ENCODE peak calls at places on chromosomes 3 and 15, in nine cellular contexts. One of them, this sample, is unnamed.

GRCh38 chr3:33372218-33373081 is 67.8 kb downstream of the UBP1 start:
- DNase-seq in A549: peak
- DNase-seq in body of pancreas: peak
- DNase-seq in GM13977: peak
- DNase-seq in T-helper 17 cell: peak
- DNase-seq in DMS79 treated with DMSO at 0.1 percent for 48 hours: no peak
- DNase-seq in keratinocyte: no peak
- DNase-seq in T-helper 9 cell: peak
- DNase-seq in activated CD4-positive, CD25-positive, alpha-beta regulatory T cell treated with anti-CD3 and anti-CD28 coated beads, Interleukin-2, amount 50 U/mL, for 72 hours: peak
- DNase-seq in this sample: peak

GRCh38 chr3:179330438-179330837 is 7.6 kb downstream of the ZNF639 start:
- DNase-seq in activated CD4-positive, CD25-positive, alpha-beta regulatory T cell treated with anti-CD3 and anti-CD28 coated beads, Interleukin-2, amount 50 U/mL, for 72 hours: no peak
- DNase-seq in DMS79 treated with DMSO at 0.1 percent for 48 hours: no peak
- DNase-seq in T-helper 9 cell: no peak
- DNase-seq in GM13977: no peak
- DNase-seq in A549: no peak
- DNase-seq in body of pancreas: no peak
- DNase-seq in keratinocyte: no peak
- DNase-seq in T-helper 17 cell: no peak
- DNase-seq in this sample: no peak

GRCh38 chr3:51966016-51966415 is 1.2 kb downstream of the PCBP4 start:
- DNase-seq in keratinocyte: no peak
- DNase-seq in GM13977: no peak
- DNase-seq in T-helper 9 cell: no peak
- DNase-seq in body of pancreas: no peak
- DNase-seq in T-helper 17 cell: no peak
- DNase-seq in DMS79 treated with DMSO at 0.1 percent for 48 hours: no peak
- DNase-seq in activated CD4-positive, CD25-positive, alpha-beta regulatory T cell treated with anti-CD3 and anti-CD28 coated beads, Interleukin-2, amount 50 U/mL, for 72 hours: no peak
- DNase-seq in A549: no peak
- DNase-seq in this sample: peak

GRCh38 chr15:62850318-62850717 is 192.2 kb upstream of the TPM1 start:
- DNase-seq in T-helper 17 cell: no peak
- DNase-seq in GM13977: no peak
- DNase-seq in T-helper 9 cell: no peak
- DNase-seq in body of pancreas: peak
- DNase-seq in activated CD4-positive, CD25-positive, alpha-beta regulatory T cell treated with anti-CD3 and anti-CD28 coated beads, Interleukin-2, amount 50 U/mL, for 72 hours: no peak
- DNase-seq in DMS79 treated with DMSO at 0.1 percent for 48 hours: no peak
- DNase-seq in keratinocyte: no peak
- DNase-seq in A549: no peak
- DNase-seq in this sample: no peak

GRCh38 chr15:71971905-71972304 is 146.0 kb downstream of the MYO9A start:
- DNase-seq in body of pancreas: no peak
- DNase-seq in T-helper 17 cell: no peak
- DNase-seq in T-helper 9 cell: no peak
- DNase-seq in activated CD4-positive, CD25-positive, alpha-beta regulatory T cell treated with anti-CD3 and anti-CD28 coated beads, Interleukin-2, amount 50 U/mL, for 72 hours: no peak
- DNase-seq in A549: no peak
- DNase-seq in DMS79 treated with DMSO at 0.1 percent for 48 hours: no peak
- DNase-seq in keratinocyte: no peak
- DNase-seq in GM13977: no peak
- DNase-seq in this sample: no peak

GRCh38 chr3:138881233-138881632 is 46.5 kb upstream of the PIK3CB start:
- DNase-seq in T-helper 17 cell: no peak
- DNase-seq in body of pancreas: no peak
- DNase-seq in GM13977: no peak
- DNase-seq in T-helper 9 cell: no peak
- DNase-seq in A549: no peak
- DNase-seq in activated CD4-positive, CD25-positive, alpha-beta regulatory T cell treated with anti-CD3 and anti-CD28 coated beads, Interleukin-2, amount 50 U/mL, for 72 hours: no peak
- DNase-seq in DMS79 treated with DMSO at 0.1 percent for 48 hours: no peak
- DNase-seq in keratinocyte: no peak
- DNase-seq in this sample: no peak

GRCh38 chr3:24591661-24592555 is 97.3 kb upstream of the THRB start:
- DNase-seq in activated CD4-positive, CD25-positive, alpha-beta regulatory T cell treated with anti-CD3 and anti-CD28 coated beads, Interleukin-2, amount 50 U/mL, for 72 hours: no peak
- DNase-seq in GM13977: no peak
- DNase-seq in T-helper 17 cell: no peak
- DNase-seq in A549: no peak
- DNase-seq in keratinocyte: peak
- DNase-seq in T-helper 9 cell: no peak
- DNase-seq in DMS79 treated with DMSO at 0.1 percent for 48 hours: no peak
- DNase-seq in body of pancreas: no peak
- DNase-seq in this sample: no peak

GRCh38 chr15:67542192-67542461 is 376 bp upstream of the MAP2K5 start:
- DNase-seq in keratinocyte: no peak
- DNase-seq in GM13977: peak
- DNase-seq in A549: no peak
- DNase-seq in DMS79 treated with DMSO at 0.1 percent for 48 hours: no peak
- DNase-seq in body of pancreas: no peak
- DNase-seq in activated CD4-positive, CD25-positive, alpha-beta regulatory T cell treated with anti-CD3 and anti-CD28 coated beads, Interleukin-2, amount 50 U/mL, for 72 hours: no peak
- DNase-seq in T-helper 9 cell: no peak
- DNase-seq in T-helper 17 cell: no peak
- DNase-seq in this sample: peak

GRCh38 chr15:25858952-25859760 is 4.0 kb downstream of the ATP10A start:
- DNase-seq in activated CD4-positive, CD25-positive, alpha-beta regulatory T cell treated with anti-CD3 and anti-CD28 coated beads, Interleukin-2, amount 50 U/mL, for 72 hours: no peak
- DNase-seq in A549: no peak
- DNase-seq in keratinocyte: no peak
- DNase-seq in body of pancreas: no peak
- DNase-seq in GM13977: no peak
- DNase-seq in T-helper 17 cell: no peak
- DNase-seq in T-helper 9 cell: no peak
- DNase-seq in DMS79 treated with DMSO at 0.1 percent for 48 hours: no peak
- DNase-seq in this sample: no peak

GRCh38 chr15:76514292-76514691 is 177.7 kb downstream of the ISL2 start:
- DNase-seq in keratinocyte: no peak
- DNase-seq in body of pancreas: no peak
- DNase-seq in A549: no peak
- DNase-seq in T-helper 17 cell: no peak
- DNase-seq in DMS79 treated with DMSO at 0.1 percent for 48 hours: no peak
- DNase-seq in activated CD4-positive, CD25-positive, alpha-beta regulatory T cell treated with anti-CD3 and anti-CD28 coated beads, Interleukin-2, amount 50 U/mL, for 72 hours: no peak
- DNase-seq in GM13977: no peak
- DNase-seq in T-helper 9 cell: no peak
- DNase-seq in this sample: peak

GRCh38 chr3:35932995-35933394 is 293.7 kb downstream of the ARPP21 start:
- DNase-seq in DMS79 treated with DMSO at 0.1 percent for 48 hours: peak
- DNase-seq in T-helper 9 cell: no peak
- DNase-seq in T-helper 17 cell: no peak
- DNase-seq in GM13977: no peak
- DNase-seq in keratinocyte: no peak
- DNase-seq in body of pancreas: no peak
- DNase-seq in activated CD4-positive, CD25-positive, alpha-beta regulatory T cell treated with anti-CD3 and anti-CD28 coated beads, Interleukin-2, amount 50 U/mL, for 72 hours: no peak
- DNase-seq in A549: peak
- DNase-seq in this sample: peak

GRCh38 chr3:157238527-157238926 is 78.6 kb upstream of the CCNL1 start:
- DNase-seq in T-helper 17 cell: no peak
- DNase-seq in activated CD4-positive, CD25-positive, alpha-beta regulatory T cell treated with anti-CD3 and anti-CD28 coated beads, Interleukin-2, amount 50 U/mL, for 72 hours: no peak
- DNase-seq in A549: no peak
- DNase-seq in body of pancreas: no peak
- DNase-seq in keratinocyte: no peak
- DNase-seq in T-helper 9 cell: no peak
- DNase-seq in GM13977: no peak
- DNase-seq in DMS79 treated with DMSO at 0.1 percent for 48 hours: no peak
- DNase-seq in this sample: no peak

GRCh38 chr3:54891540-54891897 is 36.3 kb downstream of the LRTM1 start:
- DNase-seq in DMS79 treated with DMSO at 0.1 percent for 48 hours: peak
- DNase-seq in body of pancreas: peak
- DNase-seq in keratinocyte: peak
- DNase-seq in A549: peak
- DNase-seq in GM13977: no peak
- DNase-seq in T-helper 17 cell: no peak
- DNase-seq in activated CD4-positive, CD25-positive, alpha-beta regulatory T cell treated with anti-CD3 and anti-CD28 coated beads, Interleukin-2, amount 50 U/mL, for 72 hours: no peak
- DNase-seq in T-helper 9 cell: no peak
- DNase-seq in this sample: peak

GRCh38 chr15:85008474-85009260 is 27.0 kb downstream of the PDE8A start:
- DNase-seq in body of pancreas: no peak
- DNase-seq in T-helper 17 cell: no peak
- DNase-seq in GM13977: no peak
- DNase-seq in keratinocyte: no peak
- DNase-seq in A549: no peak
- DNase-seq in T-helper 9 cell: no peak
- DNase-seq in activated CD4-positive, CD25-positive, alpha-beta regulatory T cell treated with anti-CD3 and anti-CD28 coated beads, Interleukin-2, amount 50 U/mL, for 72 hours: no peak
- DNase-seq in DMS79 treated with DMSO at 0.1 percent for 48 hours: no peak
- DNase-seq in this sample: no peak

GRCh38 chr15:80202016-80202315 is 49.2 kb downstream of the FAH start:
- DNase-seq in keratinocyte: no peak
- DNase-seq in A549: no peak
- DNase-seq in T-helper 9 cell: no peak
- DNase-seq in activated CD4-positive, CD25-positive, alpha-beta regulatory T cell treated with anti-CD3 and anti-CD28 coated beads, Interleukin-2, amount 50 U/mL, for 72 hours: no peak
- DNase-seq in GM13977: no peak
- DNase-seq in body of pancreas: no peak
- DNase-seq in T-helper 17 cell: no peak
- DNase-seq in DMS79 treated with DMSO at 0.1 percent for 48 hours: no peak
- DNase-seq in this sample: no peak

GRCh38 chr3:635393-635792 is 438.8 kb downstream of the CHL1 start:
- DNase-seq in DMS79 treated with DMSO at 0.1 percent for 48 hours: no peak
- DNase-seq in keratinocyte: no peak
- DNase-seq in T-helper 9 cell: no peak
- DNase-seq in A549: no peak
- DNase-seq in GM13977: no peak
- DNase-seq in activated CD4-positive, CD25-positive, alpha-beta regulatory T cell treated with anti-CD3 and anti-CD28 coated beads, Interleukin-2, amount 50 U/mL, for 72 hours: no peak
- DNase-seq in body of pancreas: no peak
- DNase-seq in T-helper 17 cell: no peak
- DNase-seq in this sample: no peak

GRCh38 chr15:91021516-91022074 is 799 bp downstream of the VPS33B start:
- DNase-seq in DMS79 treated with DMSO at 0.1 percent for 48 hours: no peak
- DNase-seq in GM13977: no peak
- DNase-seq in keratinocyte: peak
- DNase-seq in A549: no peak
- DNase-seq in T-helper 17 cell: no peak
- DNase-seq in activated CD4-positive, CD25-positive, alpha-beta regulatory T cell treated with anti-CD3 and anti-CD28 coated beads, Interleukin-2, amount 50 U/mL, for 72 hours: no peak
- DNase-seq in T-helper 9 cell: no peak
- DNase-seq in body of pancreas: no peak
- DNase-seq in this sample: peak

GRCh38 chr3:61181874-61182273 is 69.4 kb downstream of the FHIT start:
- DNase-seq in A549: peak
- DNase-seq in T-helper 17 cell: no peak
- DNase-seq in keratinocyte: no peak
- DNase-seq in DMS79 treated with DMSO at 0.1 percent for 48 hours: no peak
- DNase-seq in GM13977: peak
- DNase-seq in activated CD4-positive, CD25-positive, alpha-beta regulatory T cell treated with anti-CD3 and anti-CD28 coated beads, Interleukin-2, amount 50 U/mL, for 72 hours: no peak
- DNase-seq in T-helper 9 cell: no peak
- DNase-seq in body of pancreas: no peak
- DNase-seq in this sample: no peak

GRCh38 chr15:72342385-72342784 is 22.4 kb upstream of the CELF6 start:
- DNase-seq in body of pancreas: no peak
- DNase-seq in keratinocyte: no peak
- DNase-seq in T-helper 17 cell: no peak
- DNase-seq in DMS79 treated with DMSO at 0.1 percent for 48 hours: peak
- DNase-seq in activated CD4-positive, CD25-positive, alpha-beta regulatory T cell treated with anti-CD3 and anti-CD28 coated beads, Interleukin-2, amount 50 U/mL, for 72 hours: no peak
- DNase-seq in A549: no peak
- DNase-seq in T-helper 9 cell: peak
- DNase-seq in GM13977: no peak
- DNase-seq in this sample: no peak

GRCh38 chr3:141114179-141114745 is 63.1 kb downstream of the SPSB4 start:
- DNase-seq in body of pancreas: no peak
- DNase-seq in T-helper 17 cell: no peak
- DNase-seq in keratinocyte: no peak
- DNase-seq in DMS79 treated with DMSO at 0.1 percent for 48 hours: no peak
- DNase-seq in GM13977: no peak
- DNase-seq in activated CD4-positive, CD25-positive, alpha-beta regulatory T cell treated with anti-CD3 and anti-CD28 coated beads, Interleukin-2, amount 50 U/mL, for 72 hours: no peak
- DNase-seq in A549: no peak
- DNase-seq in T-helper 9 cell: no peak
- DNase-seq in this sample: no peak

GRCh38 chr3:126389792-126390142 is 4.9 kb upstream of the CFAP100 start:
- DNase-seq in activated CD4-positive, CD25-positive, alpha-beta regulatory T cell treated with anti-CD3 and anti-CD28 coated beads, Interleukin-2, amount 50 U/mL, for 72 hours: no peak
- DNase-seq in body of pancreas: no peak
- DNase-seq in GM13977: no peak
- DNase-seq in A549: no peak
- DNase-seq in keratinocyte: no peak
- DNase-seq in T-helper 9 cell: no peak
- DNase-seq in DMS79 treated with DMSO at 0.1 percent for 48 hours: no peak
- DNase-seq in T-helper 17 cell: no peak
- DNase-seq in this sample: no peak

GRCh38 chr3:4986175-4986610 is 7.0 kb downstream of the BHLHE40 start:
- DNase-seq in GM13977: no peak
- DNase-seq in keratinocyte: no peak
- DNase-seq in activated CD4-positive, CD25-positive, alpha-beta regulatory T cell treated with anti-CD3 and anti-CD28 coated beads, Interleukin-2, amount 50 U/mL, for 72 hours: no peak
- DNase-seq in A549: no peak
- DNase-seq in body of pancreas: no peak
- DNase-seq in DMS79 treated with DMSO at 0.1 percent for 48 hours: no peak
- DNase-seq in T-helper 9 cell: no peak
- DNase-seq in T-helper 17 cell: no peak
- DNase-seq in this sample: no peak

GRCh38 chr15:44038801-44039200 is 156.3 kb downstream of the FRMD5 start:
- DNase-seq in keratinocyte: no peak
- DNase-seq in A549: no peak
- DNase-seq in DMS79 treated with DMSO at 0.1 percent for 48 hours: peak
- DNase-seq in body of pancreas: no peak
- DNase-seq in T-helper 9 cell: no peak
- DNase-seq in activated CD4-positive, CD25-positive, alpha-beta regulatory T cell treated with anti-CD3 and anti-CD28 coated beads, Interleukin-2, amount 50 U/mL, for 72 hours: no peak
- DNase-seq in GM13977: no peak
- DNase-seq in T-helper 17 cell: no peak
- DNase-seq in this sample: no peak

GRCh38 chr15:23857028-23857641 is 170.0 kb upstream of the NDN start:
- DNase-seq in T-helper 9 cell: no peak
- DNase-seq in T-helper 17 cell: no peak
- DNase-seq in activated CD4-positive, CD25-positive, alpha-beta regulatory T cell treated with anti-CD3 and anti-CD28 coated beads, Interleukin-2, amount 50 U/mL, for 72 hours: no peak
- DNase-seq in DMS79 treated with DMSO at 0.1 percent for 48 hours: no peak
- DNase-seq in body of pancreas: peak
- DNase-seq in GM13977: no peak
- DNase-seq in keratinocyte: no peak
- DNase-seq in A549: peak
- DNase-seq in this sample: peak

GRCh38 chr3:133591271-133591742 is 17.8 kb downstream of the CDV3 start:
- DNase-seq in activated CD4-positive, CD25-positive, alpha-beta regulatory T cell treated with anti-CD3 and anti-CD28 coated beads, Interleukin-2, amount 50 U/mL, for 72 hours: no peak
- DNase-seq in body of pancreas: no peak
- DNase-seq in DMS79 treated with DMSO at 0.1 percent for 48 hours: no peak
- DNase-seq in keratinocyte: no peak
- DNase-seq in GM13977: no peak
- DNase-seq in A549: no peak
- DNase-seq in T-helper 9 cell: no peak
- DNase-seq in T-helper 17 cell: no peak
- DNase-seq in this sample: no peak

GRCh38 chr3:37291275-37291700 is 116.9 kb upstream of the LRRFIP2 start:
- DNase-seq in body of pancreas: no peak
- DNase-seq in GM13977: no peak
- DNase-seq in DMS79 treated with DMSO at 0.1 percent for 48 hours: no peak
- DNase-seq in keratinocyte: peak
- DNase-seq in A549: peak
- DNase-seq in T-helper 17 cell: no peak
- DNase-seq in activated CD4-positive, CD25-positive, alpha-beta regulatory T cell treated with anti-CD3 and anti-CD28 coated beads, Interleukin-2, amount 50 U/mL, for 72 hours: no peak
- DNase-seq in T-helper 9 cell: no peak
- DNase-seq in this sample: no peak

GRCh38 chr3:102181202-102181920 is 253.5 kb upstream of the ZPLD1 start:
- DNase-seq in activated CD4-positive, CD25-positive, alpha-beta regulatory T cell treated with anti-CD3 and anti-CD28 coated beads, Interleukin-2, amount 50 U/mL, for 72 hours: no peak
- DNase-seq in DMS79 treated with DMSO at 0.1 percent for 48 hours: no peak
- DNase-seq in T-helper 9 cell: no peak
- DNase-seq in GM13977: no peak
- DNase-seq in T-helper 17 cell: no peak
- DNase-seq in keratinocyte: no peak
- DNase-seq in body of pancreas: no peak
- DNase-seq in A549: no peak
- DNase-seq in this sample: no peak

GRCh38 chr15:40550381-40551037 is 14.3 kb downstream of the CCDC32 start:
- DNase-seq in T-helper 17 cell: no peak
- DNase-seq in body of pancreas: no peak
- DNase-seq in GM13977: peak
- DNase-seq in activated CD4-positive, CD25-positive, alpha-beta regulatory T cell treated with anti-CD3 and anti-CD28 coated beads, Interleukin-2, amount 50 U/mL, for 72 hours: no peak
- DNase-seq in keratinocyte: no peak
- DNase-seq in T-helper 9 cell: no peak
- DNase-seq in DMS79 treated with DMSO at 0.1 percent for 48 hours: no peak
- DNase-seq in A549: no peak
- DNase-seq in this sample: peak

GRCh38 chr3:197590313-197590962 is 34.7 kb upstream of the BDH1 start:
- DNase-seq in A549: no peak
- DNase-seq in T-helper 17 cell: no peak
- DNase-seq in T-helper 9 cell: no peak
- DNase-seq in activated CD4-positive, CD25-positive, alpha-beta regulatory T cell treated with anti-CD3 and anti-CD28 coated beads, Interleukin-2, amount 50 U/mL, for 72 hours: no peak
- DNase-seq in keratinocyte: no peak
- DNase-seq in body of pancreas: peak
- DNase-seq in DMS79 treated with DMSO at 0.1 percent for 48 hours: no peak
- DNase-seq in GM13977: no peak
- DNase-seq in this sample: no peak

GRCh38 chr15:79168922-79169322 is 78.3 kb upstream of the RASGRF1 start:
- DNase-seq in GM13977: no peak
- DNase-seq in T-helper 9 cell: no peak
- DNase-seq in A549: no peak
- DNase-seq in activated CD4-positive, CD25-positive, alpha-beta regulatory T cell treated with anti-CD3 and anti-CD28 coated beads, Interleukin-2, amount 50 U/mL, for 72 hours: no peak
- DNase-seq in T-helper 17 cell: no peak
- DNase-seq in body of pancreas: no peak
- DNase-seq in DMS79 treated with DMSO at 0.1 percent for 48 hours: peak
- DNase-seq in keratinocyte: no peak
- DNase-seq in this sample: peak

GRCh38 chr3:71581981-71582611 is 1.4 kb downstream of the FOXP1 start:
- DNase-seq in body of pancreas: peak
- DNase-seq in DMS79 treated with DMSO at 0.1 percent for 48 hours: no peak
- DNase-seq in T-helper 9 cell: peak
- DNase-seq in A549: no peak
- DNase-seq in GM13977: peak
- DNase-seq in activated CD4-positive, CD25-positive, alpha-beta regulatory T cell treated with anti-CD3 and anti-CD28 coated beads, Interleukin-2, amount 50 U/mL, for 72 hours: peak
- DNase-seq in keratinocyte: no peak
- DNase-seq in T-helper 17 cell: no peak
- DNase-seq in this sample: peak